ENCODE peak calls at places on chromosomes 4 and X, in ten cellular contexts. K is GM12892, N is right lobe of liver, J is A549, S is ovary, U is adrenal gland, T is upper lobe of left lung, F is uterus, X is spleen, I is IMR-90. V is an unnamed sample.

GRCh38 chr4:147157860-147158701 is 212.4 kb upstream of the TTC29 start:
- DNase-seq in K (no peak), N (no peak), J (peak), S (peak), U (no peak), T (peak), F (no peak), X (peak), I (peak), V (no peak)

GRCh38 chr4:127809173-127809800 is 27.2 kb downstream of the HSPA4L start:
- DNase-seq in K (no peak), N (no peak), J (peak), S (no peak), U (peak), T (no peak), F (no peak), X (no peak), I (peak), V (no peak)

GRCh38 chrX:82127228-82128123 is 925.6 kb downstream of the SH3BGRL start:
- DNase-seq in K (no peak), N (no peak), J (no peak), S (no peak), U (no peak), T (no peak), F (no peak), X (no peak), I (no peak), V (no peak)

GRCh38 chr4:138835833-138836521 is 179.6 kb upstream of the NOCT start:
- DNase-seq in K (no peak), N (peak), J (peak), S (no peak), U (no peak), T (no peak), F (no peak), X (no peak), I (peak), V (no peak)

GRCh38 chrX:39821011-39821708 is 276.6 kb downstream of the BCOR start:
- DNase-seq in K (peak), N (no peak), J (no peak), S (peak), U (no peak), T (no peak), F (no peak), X (peak), I (peak), V (no peak)

GRCh38 chrX:40098264-40099045 is 697 bp upstream of the BCOR start:
- DNase-seq in K (peak), N (peak), J (peak), S (peak), U (peak), T (no peak), F (peak), X (peak), I (no peak), V (no peak)

GRCh38 chrX:10195425-10195824 is 38.6 kb downstream of the CLCN4 start:
- DNase-seq in K (no peak), N (no peak), J (no peak), S (no peak), U (no peak), T (no peak), F (no peak), X (no peak), I (no peak), V (no peak)

GRCh38 chr4:60562353-60562752 is 637.8 kb upstream of the ADGRL3 start:
- DNase-seq in K (no peak), N (no peak), J (no peak), S (no peak), U (no peak), T (no peak), F (no peak), X (no peak), I (no peak), V (no peak)

GRCh38 chr4:3251691-3252479 is 2.9 kb downstream of the MSANTD1 start:
- DNase-seq in K (no peak), N (peak), J (no peak), S (peak), U (no peak), T (no peak), F (peak), X (peak), I (no peak), V (peak)

GRCh38 chrX:66638591-66639500 is at the start of gene EDA2R:
- DNase-seq in K (peak), N (no peak), J (peak), S (peak), U (peak), T (peak), F (peak), X (peak), I (peak), V (no peak)

GRCh38 chr4:77092832-77093800 is 17.3 kb upstream of the CCNI start:
- DNase-seq in K (no peak), N (no peak), J (no peak), S (no peak), U (no peak), T (no peak), F (no peak), X (no peak), I (no peak), V (no peak)

GRCh38 chr4:6467600-6467999 is 4.8 kb downstream of the PPP2R2C start:
- DNase-seq in K (no peak), N (no peak), J (no peak), S (no peak), U (no peak), T (no peak), F (no peak), X (peak), I (no peak), V (peak)

GRCh38 chr4:74117024-74117534 is 18.1 kb upstream of the CXCL2 start:
- DNase-seq in K (no peak), N (peak), J (peak), S (no peak), U (peak), T (peak), F (peak), X (no peak), I (peak), V (peak)

GRCh38 chr4:159227984-159228383 is 125.1 kb downstream of the RAPGEF2 start:
- DNase-seq in K (no peak), N (peak), J (peak), S (peak), U (peak), T (peak), F (peak), X (peak), I (peak), V (peak)

GRCh38 chr4:128725405-128725804 is 84.1 kb upstream of the JADE1 start:
- DNase-seq in K (no peak), N (peak), J (no peak), S (no peak), U (no peak), T (no peak), F (no peak), X (no peak), I (no peak), V (no peak)

GRCh38 chr4:69858683-69859082 is 1.3 kb downstream of the SULT1E1 start:
- DNase-seq in K (no peak), N (no peak), J (no peak), S (no peak), U (no peak), T (no peak), F (no peak), X (no peak), I (no peak), V (no peak)

GRCh38 chrX:150515801-150516200 is 52.6 kb upstream of the MTM1 start:
- DNase-seq in K (no peak), N (no peak), J (no peak), S (no peak), U (no peak), T (no peak), F (no peak), X (no peak), I (no peak), V (no peak)

GRCh38 chrX:23012162-23012561 is 12.4 kb downstream of the DDX53 start:
- DNase-seq in K (no peak), N (no peak), J (no peak), S (no peak), U (no peak), T (no peak), F (no peak), X (no peak), I (no peak), V (no peak)

GRCh38 chr4:74157743-74158560 is at the start of gene MTHFD2L:
- DNase-seq in K (peak), N (peak), J (peak), S (peak), U (peak), T (peak), F (peak), X (peak), I (peak), V (peak)

GRCh38 chr4:8376361-8377102 is 64.0 kb downstream of the ACOX3 start:
- DNase-seq in K (no peak), N (no peak), J (no peak), S (no peak), U (no peak), T (no peak), F (no peak), X (peak), I (no peak), V (no peak)

GRCh38 chrX:50202539-50202938 is 1.7 kb upstream of the AKAP4 start:
- DNase-seq in K (no peak), N (no peak), J (no peak), S (no peak), U (no peak), T (no peak), F (no peak), X (no peak), I (no peak), V (no peak)

GRCh38 chr4:145957307-145957706 is 18.7 kb upstream of the ZNF827 start:
- DNase-seq in K (no peak), N (no peak), J (no peak), S (no peak), U (no peak), T (no peak), F (no peak), X (no peak), I (no peak), V (no peak)

GRCh38 chr4:173514641-173515217 is 15.3 kb downstream of the HAND2 start:
- DNase-seq in K (no peak), N (no peak), J (no peak), S (no peak), U (no peak), T (no peak), F (no peak), X (no peak), I (no peak), V (no peak)

GRCh38 chrX:15882704-15883539 is 28.3 kb upstream of the AP1S2 start:
- DNase-seq in K (no peak), N (no peak), J (peak), S (no peak), U (no peak), T (no peak), F (no peak), X (no peak), I (peak), V (no peak)

GRCh38 chr4:16026155-16026761 is 57.6 kb downstream of the PROM1 start:
- DNase-seq in K (no peak), N (no peak), J (peak), S (no peak), U (peak), T (no peak), F (peak), X (no peak), I (peak), V (peak)

GRCh38 chr4:154757713-154758112 is 13.9 kb downstream of the LRAT start:
- DNase-seq in K (no peak), N (no peak), J (no peak), S (no peak), U (no peak), T (no peak), F (no peak), X (no peak), I (no peak), V (no peak)

GRCh38 chr4:140330311-140330900 is 43.0 kb upstream of the SCOC start:
- DNase-seq in K (no peak), N (no peak), J (peak), S (no peak), U (no peak), T (no peak), F (no peak), X (no peak), I (peak), V (no peak)

GRCh38 chrX:7580127-7580526 is 262.8 kb upstream of the VCX start:
- DNase-seq in K (no peak), N (no peak), J (no peak), S (no peak), U (no peak), T (no peak), F (no peak), X (no peak), I (no peak), V (no peak)

GRCh38 chrX:72243472-72243871 is 4.6 kb upstream of the ERCC6L start:
- DNase-seq in K (no peak), N (no peak), J (no peak), S (no peak), U (peak), T (no peak), F (no peak), X (no peak), I (peak), V (no peak)

GRCh38 chr4:151226004-151226932 is 50.7 kb upstream of the PRSS48 start:
- DNase-seq in K (no peak), N (no peak), J (no peak), S (no peak), U (no peak), T (no peak), F (no peak), X (no peak), I (peak), V (no peak)

GRCh38 chr4:42627887-42628646 is 28.8 kb downstream of the ATP8A1 start:
- DNase-seq in K (peak), N (no peak), J (peak), S (peak), U (peak), T (no peak), F (peak), X (peak), I (no peak), V (peak)

GRCh38 chrX:100649550-100650356 is 5.8 kb downstream of the SRPX2 start:
- DNase-seq in K (no peak), N (peak), J (peak), S (peak), U (peak), T (peak), F (peak), X (no peak), I (peak), V (peak)

GRCh38 chr4:148749403-148749802 is 307.2 kb upstream of the NR3C2 start:
- DNase-seq in K (no peak), N (no peak), J (no peak), S (no peak), U (no peak), T (no peak), F (no peak), X (no peak), I (no peak), V (no peak)

GRCh38 chr4:102196221-102196620 is 149.1 kb downstream of the SLC39A8 start:
- DNase-seq in K (no peak), N (no peak), J (no peak), S (no peak), U (no peak), T (no peak), F (no peak), X (no peak), I (no peak), V (no peak)

GRCh38 chr4:150217192-150217591 is 138.9 kb downstream of the DCLK2 start:
- DNase-seq in K (no peak), N (no peak), J (peak), S (no peak), U (no peak), T (no peak), F (no peak), X (no peak), I (peak), V (no peak)

GRCh38 chrX:16870861-16871584 is 861 bp upstream of the RBBP7 start:
- DNase-seq in K (no peak), N (peak), J (no peak), S (peak), U (peak), T (peak), F (peak), X (peak), I (no peak), V (peak)

GRCh38 chrX:131895002-131895401 is 128.1 kb upstream of the STK26 start:
- DNase-seq in K (no peak), N (no peak), J (no peak), S (no peak), U (no peak), T (no peak), F (no peak), X (no peak), I (peak), V (no peak)

GRCh38 chr4:99564921-99565320 is 1.1 kb upstream of the TRMT10A start:
- DNase-seq in K (no peak), N (no peak), J (no peak), S (no peak), U (no peak), T (no peak), F (no peak), X (no peak), I (no peak), V (no peak)

GRCh38 chr4:99563310-99564186 is at the start of gene TRMT10A:
- DNase-seq in K (peak), N (peak), J (peak), S (peak), U (peak), T (peak), F (peak), X (peak), I (peak), V (peak)
- TF ChIP-seq POLR2A in K (peak), N (peak), J (peak), S (peak), U (peak), T (no peak), F (peak), X (no peak), I (peak), V (no peak)

GRCh38 chrX:154048398-154048797 is 28.7 kb upstream of the IRAK1 start:
- DNase-seq in K (no peak), N (no peak), J (no peak), S (no peak), U (peak), T (no peak), F (no peak), X (peak), I (no peak), V (no peak)

GRCh38 chrX:154047266-154047665 is 27.6 kb upstream of the IRAK1 start:
- DNase-seq in K (no peak), N (no peak), J (peak), S (no peak), U (no peak), T (no peak), F (no peak), X (no peak), I (peak), V (no peak)

GRCh38 chrX:154050113-154050495 is 30.4 kb upstream of the IRAK1 start:
- DNase-seq in K (no peak), N (no peak), J (no peak), S (no peak), U (no peak), T (no peak), F (no peak), X (no peak), I (no peak), V (no peak)

GRCh38 chrX:154051210-154051810 is 31.6 kb upstream of the IRAK1 start:
- DNase-seq in K (peak), N (peak), J (peak), S (peak), U (peak), T (peak), F (peak), X (no peak), I (peak), V (peak)

GRCh38 chrX:154049209-154050112 is 29.8 kb upstream of the IRAK1 start:
- DNase-seq in K (no peak), N (no peak), J (no peak), S (no peak), U (no peak), T (no peak), F (no peak), X (no peak), I (no peak), V (no peak)
- TF ChIP-seq POLR2A in K (no peak), N (no peak), J (no peak), S (no peak), U (no peak), T (no peak), F (no peak), X (no peak), I (no peak), V (no peak)

GRCh38 chrX:96684339-96685204 is at the start of gene DIAPH2:
- DNase-seq in K (peak), N (peak), J (peak), S (peak), U (peak), T (peak), F (peak), X (peak), I (peak), V (peak)
- TF ChIP-seq POLR2A in K (no peak), N (peak), J (peak), S (peak), U (peak), T (no peak), F (peak), X (no peak), I (peak), V (no peak)

GRCh38 chr4:36997727-36998126 is 246.8 kb upstream of the NWD2 start:
- DNase-seq in K (no peak), N (no peak), J (no peak), S (no peak), U (no peak), T (no peak), F (no peak), X (no peak), I (no peak), V (no peak)

GRCh38 chr4:37008199-37008598 is 236.3 kb upstream of the NWD2 start:
- DNase-seq in K (no peak), N (no peak), J (peak), S (no peak), U (peak), T (no peak), F (no peak), X (no peak), I (no peak), V (no peak)

GRCh38 chr4:37001688-37002436 is 242.7 kb upstream of the NWD2 start:
- DNase-seq in K (no peak), N (no peak), J (no peak), S (no peak), U (peak), T (no peak), F (no peak), X (no peak), I (no peak), V (no peak)

GRCh38 chr4:37000281-37000680 is 244.3 kb upstream of the NWD2 start:
- DNase-seq in K (no peak), N (no peak), J (no peak), S (no peak), U (no peak), T (no peak), F (no peak), X (no peak), I (no peak), V (no peak)

DNA sequence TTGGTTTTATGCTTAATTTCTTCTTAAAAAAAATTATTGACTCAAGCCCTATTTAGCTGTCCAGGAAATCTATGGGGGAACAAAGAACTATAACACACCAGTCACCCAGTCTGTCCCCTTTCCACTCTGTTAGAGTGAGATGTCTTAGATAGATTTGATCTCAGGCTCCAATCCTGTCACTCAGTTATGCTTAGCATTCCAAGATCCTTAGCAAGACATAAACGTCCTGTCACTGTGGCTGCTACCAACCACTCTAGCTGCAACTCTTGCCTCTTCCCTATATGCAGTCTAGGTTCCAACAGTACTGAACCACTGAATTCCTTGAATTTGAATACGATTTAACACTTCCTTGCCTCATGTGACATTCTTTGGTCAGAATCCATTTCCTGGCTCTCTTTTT is 241.9 kb upstream of the NWD2 start:
- DNase-seq in K (no peak), N (no peak), J (no peak), S (no peak), U (no peak), T (no peak), F (no peak), X (no peak), I (no peak), V (no peak)
- TF ChIP-seq POLR2A in K (no peak), N (no peak), J (no peak), S (no peak), U (no peak), T (no peak), F (no peak), X (no peak), I (no peak), V (no peak)

V was measured in lower leg skin.